ENCODE peak calls at places on chromosomes 12 and 14, in four cellular contexts. E, V, P and O are unnamed samples.

GRCh38 chr12:95998611-95999300 is 2.6 kb upstream of the HAL start:
- DNase-seq in E (peak; percentile 76), P (peak; percentile 45), V (peak; percentile 81), O (peak; percentile 83)

GRCh38 chr12:49962861-49963765 is 1.4 kb downstream of the AQP5 start:
- DNase-seq in E (no peak), P (no peak), V (no peak), O (peak; percentile 58)

GRCh38 chr14:37834275-37834674 is 238.8 kb downstream of the TTC6 start:
- DNase-seq in E (no peak), P (no peak), V (no peak), O (no peak)

GRCh38 chr12:104827587-104827986 is 130.5 kb downstream of the SLC41A2 start:
- DNase-seq in V (peak; percentile 14), P (no peak), E (no peak), O (peak; percentile 85)

GRCh38 chr14:41476526-41476925 is 130.2 kb upstream of the LRFN5 start:
- DNase-seq in P (no peak), E (no peak), V (peak; percentile 1), O (no peak)

GRCh38 chr12:29614926-29615325 is 117.4 kb upstream of the OVCH1 start:
- DNase-seq in V (no peak), P (no peak), E (no peak), O (no peak)

GRCh38 chr12:89067436-89067835 is 284.9 kb downstream of the DUSP6 start:
- DNase-seq in E (no peak), V (peak; percentile 65), P (no peak), O (no peak)

GRCh38 chr12:1435456-1435855 is 158.9 kb downstream of the FBXL14 start:
- DNase-seq in V (peak; percentile 63), P (no peak), E (no peak), O (no peak)

GRCh38 chr12:78586790-78587189 is 277.8 kb upstream of the SYT1 start:
- DNase-seq in V (no peak), E (no peak), P (no peak), O (no peak)